ENCODE peak calls at places on chromosomes 12 and 14, in eight cellular contexts. One of them, this sample, is unnamed.

GRCh38 chr12:6080149-6081045 is 44.1 kb downstream of the VWF start:
- DNase-seq in GM23338: no peak
- DNase-seq in heart right ventricle: no peak
- DNase-seq in endodermal cell: peak; percentile 55
- DNase-seq in WTC11: no peak
- DNase-seq in fibroblast of pulmonary artery: no peak
- DNase-seq in neural crest cell: no peak
- DNase-seq in body of pancreas: no peak
- DNase-seq in this sample: no peak

GRCh38 chr12:39061576-39061975 is 156.2 kb upstream of the CPNE8 start:
- DNase-seq in fibroblast of pulmonary artery: no peak
- DNase-seq in neural crest cell: no peak
- DNase-seq in GM23338: no peak
- DNase-seq in endodermal cell: no peak
- DNase-seq in WTC11: no peak
- DNase-seq in body of pancreas: no peak
- DNase-seq in heart right ventricle: no peak
- DNase-seq in this sample: no peak

GRCh38 chr12:93570552-93571359 is 1.7 kb upstream of the SOCS2 start:
- DNase-seq in GM23338: peak; percentile 97
- DNase-seq in heart right ventricle: peak; percentile 97
- DNase-seq in fibroblast of pulmonary artery: peak; percentile 94
- DNase-seq in neural crest cell: peak; percentile 83
- DNase-seq in WTC11: peak; percentile 92
- DNase-seq in endodermal cell: peak; percentile 97
- DNase-seq in body of pancreas: peak; percentile 95
- DNase-seq in this sample: peak; percentile 88

GRCh38 chr12:98162906-98163678 is 352.3 kb upstream of the TMPO start:
- DNase-seq in endodermal cell: peak; percentile 53
- DNase-seq in fibroblast of pulmonary artery: no peak
- DNase-seq in GM23338: no peak
- DNase-seq in heart right ventricle: peak; percentile 4
- DNase-seq in WTC11: no peak
- DNase-seq in body of pancreas: no peak
- DNase-seq in neural crest cell: no peak
- DNase-seq in this sample: no peak

GRCh38 chr12:82660541-82661325 is 26.0 kb upstream of the TMTC2 start:
- DNase-seq in heart right ventricle: no peak
- DNase-seq in neural crest cell: no peak
- DNase-seq in fibroblast of pulmonary artery: peak; percentile 10
- DNase-seq in GM23338: no peak
- DNase-seq in body of pancreas: no peak
- DNase-seq in endodermal cell: no peak
- DNase-seq in WTC11: no peak
- DNase-seq in this sample: no peak

GRCh38 chr12:119694111-119694510 is 26.2 kb downstream of the PRKAB1 start:
- DNase-seq in heart right ventricle: no peak
- DNase-seq in endodermal cell: no peak
- DNase-seq in GM23338: no peak
- DNase-seq in body of pancreas: no peak
- DNase-seq in WTC11: no peak
- DNase-seq in fibroblast of pulmonary artery: no peak
- DNase-seq in neural crest cell: no peak
- DNase-seq in this sample: no peak

GRCh38 chr14:29584992-29585391 is 342.7 kb downstream of the PRKD1 start:
- DNase-seq in body of pancreas: peak; percentile 69
- DNase-seq in endodermal cell: peak; percentile 61
- DNase-seq in neural crest cell: peak; percentile 6
- DNase-seq in fibroblast of pulmonary artery: peak; percentile 91
- DNase-seq in heart right ventricle: peak; percentile 28
- DNase-seq in GM23338: peak; percentile 66
- DNase-seq in WTC11: peak; percentile 43
- DNase-seq in this sample: no peak

GRCh38 chr12:31591308-31591901 is 469 bp upstream of the DENND5B start:
- DNase-seq in GM23338: peak; percentile 32
- DNase-seq in neural crest cell: peak; percentile 12
- DNase-seq in endodermal cell: peak; percentile 69
- DNase-seq in WTC11: no peak
- DNase-seq in fibroblast of pulmonary artery: peak; percentile 41
- DNase-seq in body of pancreas: peak; percentile 20
- DNase-seq in heart right ventricle: peak; percentile 47
- DNase-seq in this sample: peak; percentile 43

GRCh38 chr14:102209224-102209966 is 69.7 kb downstream of the WDR20 start:
- DNase-seq in GM23338: peak; percentile 67
- DNase-seq in WTC11: peak; percentile 52
- DNase-seq in heart right ventricle: no peak
- DNase-seq in fibroblast of pulmonary artery: peak; percentile 35
- DNase-seq in body of pancreas: no peak
- DNase-seq in neural crest cell: no peak
- DNase-seq in endodermal cell: peak; percentile 81
- DNase-seq in this sample: no peak

GRCh38 chr14:55053018-55053417 is 1.6 kb downstream of the MAPK1IP1L start:
- DNase-seq in neural crest cell: no peak
- DNase-seq in heart right ventricle: no peak
- DNase-seq in WTC11: no peak
- DNase-seq in fibroblast of pulmonary artery: no peak
- DNase-seq in endodermal cell: no peak
- DNase-seq in GM23338: no peak
- DNase-seq in body of pancreas: no peak
- DNase-seq in this sample: no peak

GRCh38 chr12:31756977-31757420 is 28.2 kb upstream of the AMN1 start:
- DNase-seq in fibroblast of pulmonary artery: peak; percentile 49
- DNase-seq in neural crest cell: no peak
- DNase-seq in GM23338: no peak
- DNase-seq in body of pancreas: no peak
- DNase-seq in endodermal cell: no peak
- DNase-seq in WTC11: no peak
- DNase-seq in heart right ventricle: no peak
- DNase-seq in this sample: no peak

GRCh38 chr12:67721216-67721615 is 72.7 kb downstream of the DYRK2 start:
- DNase-seq in WTC11: no peak
- DNase-seq in GM23338: no peak
- DNase-seq in endodermal cell: peak; percentile 30
- DNase-seq in neural crest cell: no peak
- DNase-seq in fibroblast of pulmonary artery: no peak
- DNase-seq in heart right ventricle: peak; percentile 67
- DNase-seq in body of pancreas: peak; percentile 74
- DNase-seq in this sample: no peak

GRCh38 chr12:113994051-113994450 is 27.9 kb upstream of the RBM19 start:
- DNase-seq in body of pancreas: no peak
- DNase-seq in neural crest cell: no peak
- DNase-seq in heart right ventricle: no peak
- DNase-seq in WTC11: no peak
- DNase-seq in GM23338: no peak
- DNase-seq in fibroblast of pulmonary artery: no peak
- DNase-seq in endodermal cell: no peak
- DNase-seq in this sample: no peak

GRCh38 chr12:41531147-41531829 is 343.2 kb downstream of the PDZRN4 start:
- DNase-seq in heart right ventricle: peak; percentile 66
- DNase-seq in GM23338: no peak
- DNase-seq in endodermal cell: no peak
- DNase-seq in body of pancreas: peak; percentile 24
- DNase-seq in WTC11: no peak
- DNase-seq in fibroblast of pulmonary artery: peak; percentile 25
- DNase-seq in neural crest cell: no peak
- DNase-seq in this sample: no peak

GRCh38 chr14:95664046-95664445 is 22.2 kb upstream of the TCL1B start:
- DNase-seq in GM23338: no peak
- DNase-seq in heart right ventricle: no peak
- DNase-seq in endodermal cell: no peak
- DNase-seq in fibroblast of pulmonary artery: no peak
- DNase-seq in WTC11: no peak
- DNase-seq in body of pancreas: peak; percentile 65
- DNase-seq in neural crest cell: no peak
- DNase-seq in this sample: no peak

GRCh38 chr12:103772367-103773108 is 68.5 kb downstream of the NT5DC3 start:
- DNase-seq in fibroblast of pulmonary artery: no peak
- DNase-seq in GM23338: no peak
- DNase-seq in neural crest cell: no peak
- DNase-seq in WTC11: no peak
- DNase-seq in heart right ventricle: no peak
- DNase-seq in endodermal cell: no peak
- DNase-seq in body of pancreas: no peak
- DNase-seq in this sample: no peak

GRCh38 chr12:103768467-103769123 is 72.4 kb downstream of the NT5DC3 start:
- DNase-seq in heart right ventricle: no peak
- DNase-seq in fibroblast of pulmonary artery: peak; percentile 6
- DNase-seq in endodermal cell: peak; percentile 70
- DNase-seq in WTC11: no peak
- DNase-seq in GM23338: no peak
- DNase-seq in neural crest cell: no peak
- DNase-seq in body of pancreas: no peak
- DNase-seq in this sample: no peak

GRCh38 chr12:103769240-103769945 is 71.6 kb downstream of the NT5DC3 start:
- DNase-seq in body of pancreas: no peak
- DNase-seq in GM23338: peak; percentile 27
- DNase-seq in heart right ventricle: no peak
- DNase-seq in neural crest cell: no peak
- DNase-seq in fibroblast of pulmonary artery: no peak
- DNase-seq in endodermal cell: peak; percentile 78
- DNase-seq in WTC11: no peak
- DNase-seq in this sample: no peak

GRCh38 chr12:103773109-103773905 is 67.7 kb downstream of the NT5DC3 start:
- DNase-seq in endodermal cell: no peak
- DNase-seq in fibroblast of pulmonary artery: peak; percentile 3
- DNase-seq in WTC11: no peak
- DNase-seq in neural crest cell: no peak
- DNase-seq in heart right ventricle: peak; percentile 28
- DNase-seq in GM23338: no peak
- DNase-seq in body of pancreas: no peak
- DNase-seq in this sample: no peak

DNA sequence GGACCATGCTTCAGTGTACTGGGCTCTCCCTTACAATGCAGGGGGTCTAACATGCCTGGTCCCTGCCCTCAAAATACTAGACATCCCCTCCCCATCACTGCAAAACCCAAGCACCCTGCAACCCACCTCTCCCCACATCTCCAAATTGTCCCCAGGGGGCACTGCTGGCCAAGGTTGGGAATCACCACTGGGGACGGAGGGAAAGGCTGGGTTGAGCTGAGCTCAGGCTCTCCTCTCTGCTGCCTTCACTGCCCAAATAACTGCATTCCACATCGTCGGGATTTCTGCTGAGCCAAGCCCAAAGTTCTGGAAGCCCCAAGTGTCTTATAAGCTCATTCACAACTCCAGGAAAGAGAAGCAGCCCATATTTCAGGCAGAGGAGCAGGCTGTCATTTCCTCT is 69.6 kb downstream of the NT5DC3 start:
- DNase-seq in GM23338: peak; percentile 82
- DNase-seq in endodermal cell: peak; percentile 93
- DNase-seq in fibroblast of pulmonary artery: peak; percentile 66
- DNase-seq in neural crest cell: peak; percentile 18
- DNase-seq in heart right ventricle: peak; percentile 18
- DNase-seq in body of pancreas: peak; percentile 31
- DNase-seq in WTC11: peak; percentile 68
- DNase-seq in this sample: no peak
- TF ChIP-seq CTCF in GM23338: peak; percentile 87
- TF ChIP-seq CTCF in endodermal cell: peak; percentile 77
- TF ChIP-seq CTCF in fibroblast of pulmonary artery: peak; percentile 77
- TF ChIP-seq CTCF in neural crest cell: peak; percentile 59
- TF ChIP-seq CTCF in heart right ventricle: peak; percentile 56
- TF ChIP-seq CTCF in body of pancreas: peak; percentile 26
- TF ChIP-seq CTCF in WTC11: no peak
- TF ChIP-seq CTCF in this sample: peak; percentile 57

DNA sequence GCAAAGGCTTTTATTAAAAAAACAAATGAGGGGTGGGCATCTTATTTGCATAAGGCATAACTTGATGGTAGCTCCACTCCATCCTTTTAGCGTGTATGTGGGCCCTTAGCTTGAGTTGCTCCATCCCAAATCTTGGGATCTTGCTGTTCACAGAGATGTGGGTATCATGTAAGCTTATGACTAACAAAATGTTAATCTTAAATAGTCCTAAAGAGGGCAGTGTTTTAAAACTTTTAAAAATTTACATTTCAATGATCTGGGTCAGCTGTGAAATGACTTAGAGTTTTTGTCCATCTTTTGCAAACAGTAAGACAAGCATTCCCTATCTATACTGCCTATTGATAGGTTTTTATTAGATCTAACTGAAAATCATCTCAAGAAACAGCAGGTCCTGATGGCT is 86.0 kb downstream of the SLCO1A2 start:
- DNase-seq in endodermal cell: no peak
- DNase-seq in WTC11: no peak
- DNase-seq in heart right ventricle: no peak
- DNase-seq in body of pancreas: no peak
- DNase-seq in GM23338: peak; percentile 50
- DNase-seq in fibroblast of pulmonary artery: peak; percentile 15
- DNase-seq in neural crest cell: no peak
- DNase-seq in this sample: peak; percentile 4
- TF ChIP-seq CTCF in endodermal cell: peak; percentile 70
- TF ChIP-seq CTCF in WTC11: no peak
- TF ChIP-seq CTCF in heart right ventricle: peak; percentile 24
- TF ChIP-seq CTCF in body of pancreas: no peak
- TF ChIP-seq CTCF in GM23338: no peak
- TF ChIP-seq CTCF in fibroblast of pulmonary artery: no peak
- TF ChIP-seq CTCF in neural crest cell: peak; percentile 61
- TF ChIP-seq CTCF in this sample: no peak

GRCh38 chr14:65160091-65160490 is 57.8 kb upstream of the MAX start:
- DNase-seq in GM23338: no peak
- DNase-seq in fibroblast of pulmonary artery: no peak
- DNase-seq in heart right ventricle: no peak
- DNase-seq in WTC11: no peak
- DNase-seq in endodermal cell: no peak
- DNase-seq in body of pancreas: no peak
- DNase-seq in neural crest cell: no peak
- DNase-seq in this sample: no peak
- TF ChIP-seq CTCF in GM23338: no peak
- TF ChIP-seq CTCF in fibroblast of pulmonary artery: no peak
- TF ChIP-seq CTCF in heart right ventricle: no peak
- TF ChIP-seq CTCF in WTC11: no peak
- TF ChIP-seq CTCF in endodermal cell: no peak
- TF ChIP-seq CTCF in body of pancreas: no peak
- TF ChIP-seq CTCF in neural crest cell: no peak
- TF ChIP-seq CTCF in this sample: no peak

GRCh38 chr12:91811481-91812287 is 334.0 kb downstream of the BTG1 start:
- DNase-seq in GM23338: peak; percentile 81
- DNase-seq in fibroblast of pulmonary artery: peak; percentile 82
- DNase-seq in body of pancreas: peak; percentile 72
- DNase-seq in WTC11: peak; percentile 71
- DNase-seq in heart right ventricle: peak; percentile 71
- DNase-seq in neural crest cell: peak; percentile 74
- DNase-seq in endodermal cell: peak; percentile 94
- DNase-seq in this sample: peak; percentile 26

GRCh38 chr12:91818236-91819131 is 327.2 kb downstream of the BTG1 start:
- DNase-seq in fibroblast of pulmonary artery: no peak
- DNase-seq in body of pancreas: peak; percentile 36
- DNase-seq in GM23338: no peak
- DNase-seq in WTC11: no peak
- DNase-seq in neural crest cell: no peak
- DNase-seq in heart right ventricle: no peak
- DNase-seq in endodermal cell: no peak
- DNase-seq in this sample: no peak

GRCh38 chr12:91819132-91819447 is 326.6 kb downstream of the BTG1 start:
- DNase-seq in GM23338: no peak
- DNase-seq in WTC11: no peak
- DNase-seq in endodermal cell: no peak
- DNase-seq in fibroblast of pulmonary artery: no peak
- DNase-seq in heart right ventricle: no peak
- DNase-seq in body of pancreas: peak; percentile 70
- DNase-seq in neural crest cell: no peak
- DNase-seq in this sample: no peak

GRCh38 chr12:91813701-91814100 is 331.9 kb downstream of the BTG1 start:
- DNase-seq in fibroblast of pulmonary artery: peak; percentile 3
- DNase-seq in body of pancreas: no peak
- DNase-seq in GM23338: no peak
- DNase-seq in WTC11: no peak
- DNase-seq in heart right ventricle: no peak
- DNase-seq in endodermal cell: no peak
- DNase-seq in neural crest cell: no peak
- DNase-seq in this sample: no peak

GRCh38 chr12:91817512-91817911 is 328.1 kb downstream of the BTG1 start:
- DNase-seq in body of pancreas: peak; percentile 28
- DNase-seq in endodermal cell: no peak
- DNase-seq in neural crest cell: no peak
- DNase-seq in heart right ventricle: no peak
- DNase-seq in fibroblast of pulmonary artery: peak; percentile 8
- DNase-seq in GM23338: no peak
- DNase-seq in WTC11: no peak
- DNase-seq in this sample: no peak
- TF ChIP-seq CTCF in body of pancreas: no peak
- TF ChIP-seq CTCF in endodermal cell: no peak
- TF ChIP-seq CTCF in neural crest cell: no peak
- TF ChIP-seq CTCF in heart right ventricle: no peak
- TF ChIP-seq CTCF in fibroblast of pulmonary artery: no peak
- TF ChIP-seq CTCF in GM23338: no peak
- TF ChIP-seq CTCF in WTC11: no peak
- TF ChIP-seq CTCF in this sample: no peak